ENCODE peak calls at places on chromosomes 1 and 21, in nine cellular contexts. V is type B pancreatic cell; E is NCI-H1417 treated with DMSO at 0.1 percent for 48 hours; N is iris pigment epithelial cell; M is anterior cingulate cortex; U is activated CD4-positive, alpha-beta memory T cell treated with anti-CD3 and anti-CD28 coated beads, Interleukin-2, amount 10 ng/mL, durations not matched to agents 7 days and 5 days; Z is tibial artery; Y is NCI-H1436; S is mucosa of gallbladder. X is an unnamed sample.

GRCh38 chr21:46004168-46004861 is 22.7 kb downstream of the COL6A1 start:
- DNase-seq in E (no peak), S (no peak), Z (no peak), M (no peak), N (no peak), U (peak; percentile 5), Y (no peak), V (no peak), X (no peak)

GRCh38 chr1:15848143-15848928 is 829 bp downstream of the SPEN start:
- DNase-seq in V (no peak), Y (no peak), N (peak; percentile 38), M (no peak), E (no peak), Z (peak; percentile 74), S (peak; percentile 15), U (peak; percentile 56), X (peak; percentile 44)

GRCh38 chr1:59046730-59047157 is 250.2 kb upstream of the FGGY start:
- DNase-seq in V (no peak), U (peak; percentile 55), N (peak; percentile 45), M (no peak), Z (no peak), Y (no peak), S (no peak), E (no peak), X (no peak)

GRCh38 chr1:243924188-243924587 is 74.1 kb upstream of the AKT3 start:
- DNase-seq in U (no peak), M (no peak), Z (no peak), Y (no peak), S (no peak), E (no peak), N (peak; percentile 62), V (no peak), X (no peak)

GRCh38 chr1:14611792-14612191 is 13.3 kb downstream of the KAZN start:
- DNase-seq in S (no peak), M (no peak), Y (no peak), E (no peak), N (no peak), Z (no peak), V (no peak), U (no peak), X (no peak)

GRCh38 chr1:232868793-232869491 is 63.7 kb downstream of the MAP10 start:
- DNase-seq in M (no peak), Z (peak; percentile 67), U (no peak), E (no peak), N (peak; percentile 95), S (peak; percentile 13), Y (no peak), V (no peak), X (no peak)

GRCh38 chr21:33360871-33361602 is 36.3 kb downstream of the IFNAR1 start:
- DNase-seq in V (peak; percentile 76), Z (peak; percentile 82), M (peak; percentile 37), N (peak; percentile 80), E (peak; percentile 53), Y (peak; percentile 73), S (peak; percentile 75), U (peak; percentile 87), X (peak; percentile 81)

GRCh38 chr1:203210988-203211387 is 18.5 kb downstream of the CHIT1 start:
- DNase-seq in U (no peak), Z (no peak), V (no peak), E (no peak), M (no peak), S (no peak), N (no peak), Y (no peak), X (no peak)

GRCh38 chr1:214637722-214638473 is 34.9 kb downstream of the CENPF start:
- DNase-seq in Z (no peak), N (peak; percentile 74), V (no peak), S (no peak), Y (no peak), U (peak; percentile 33), M (no peak), E (no peak), X (peak; percentile 30)

GRCh38 chr1:45566722-45567121 is 16.1 kb downstream of the AKR1A1 start:
- DNase-seq in V (no peak), E (no peak), S (no peak), N (no peak), U (no peak), Y (no peak), Z (peak; percentile 71), M (no peak), X (no peak)

GRCh38 chr1:179506199-179506598 is 69.5 kb downstream of the NPHS2 start:
- DNase-seq in U (no peak), N (no peak), S (no peak), V (no peak), Y (no peak), Z (no peak), E (no peak), M (no peak), X (no peak)

GRCh38 chr1:161258439-161259386 is at the start of gene PCP4L1:
- DNase-seq in Y (peak; percentile 71), V (peak; percentile 78), M (peak; percentile 44), S (peak; percentile 55), E (no peak), U (peak; percentile 31), N (peak; percentile 69), Z (no peak), X (peak; percentile 79)

GRCh38 chr1:100411574-100411973 is 59.3 kb downstream of the CDC14A start:
- DNase-seq in S (no peak), Z (no peak), N (no peak), U (no peak), Y (no peak), E (no peak), V (no peak), M (no peak), X (no peak)

GRCh38 chr1:17009706-17010105 is 2.0 kb downstream of the ATP13A2 start:
- DNase-seq in M (no peak), V (no peak), S (no peak), Y (no peak), U (no peak), Z (no peak), E (no peak), N (no peak), X (no peak)